ENCODE peak calls at places on chromosomes 2 and 18, in four cellular contexts. O, J, G and N are unnamed samples.

GRCh38 chr2:38771632-38772031 is 6.4 kb upstream of the GEMIN6 start:
- DNase-seq in G (no peak), O (no peak), J (no peak), N (no peak)

GRCh38 chr2:79368116-79368630 is 144.7 kb upstream of the CTNNA2 start:
- DNase-seq in J (no peak), G (no peak), O (no peak), N (no peak)

GRCh38 chr2:14492920-14493503 is 139.5 kb upstream of the LRATD1 start:
- DNase-seq in J (no peak), O (no peak), G (no peak), N (no peak)

GRCh38 chr2:197998702-197999101 is 194.3 kb downstream of the PLCL1 start:
- DNase-seq in G (no peak), O (no peak), J (no peak), N (no peak)

GRCh38 chr2:108938069-108938710 is 50.8 kb downstream of the EDAR start:
- DNase-seq in O (no peak), G (no peak), J (no peak), N (no peak)

GRCh38 chr18:77199707-77200106 is 49.9 kb upstream of the GALR1 start:
- DNase-seq in O (no peak), G (no peak), J (no peak), N (no peak)

GRCh38 chr18:54737986-54738385 is 90.3 kb upstream of the RAB27B start:
- DNase-seq in G (no peak), O (peak; percentile 7), J (no peak), N (no peak)

GRCh38 chr2:159086874-159087273 is 118.4 kb downstream of the TANC1 start:
- DNase-seq in O (no peak), J (no peak), G (no peak), N (no peak)

GRCh38 chr2:163713534-163714311 is 22.1 kb downstream of the FIGN start:
- DNase-seq in O (no peak), G (no peak), J (no peak), N (no peak)

GRCh38 chr2:216014986-216015385 is 1.6 kb upstream of the MREG start:
- DNase-seq in J (no peak), G (no peak), O (no peak), N (no peak)

GRCh38 chr18:44687421-44687820 is 6.7 kb downstream of the SETBP1 start:
- DNase-seq in G (no peak), J (no peak), O (no peak), N (no peak)

GRCh38 chr18:79573921-79574491 is 105.6 kb upstream of the CTDP1 start:
- DNase-seq in G (no peak), O (no peak), J (no peak), N (no peak)

GRCh38 chr2:38499921-38500634 is 102.7 kb downstream of the HNRNPLL start:
- DNase-seq in J (no peak), O (no peak), G (no peak), N (no peak)

GRCh38 chr2:14941151-14941631 is 308.7 kb downstream of the LRATD1 start:
- DNase-seq in G (no peak), O (no peak), J (no peak), N (no peak)

GRCh38 chr18:61766266-61766884 is 126.4 kb downstream of the RNF152 start:
- DNase-seq in O (no peak), J (no peak), G (no peak), N (no peak)

GRCh38 chr2:174752403-174753037 is 11.8 kb downstream of the CHRNA1 start:
- DNase-seq in J (no peak), O (no peak), G (no peak), N (no peak)

GRCh38 chr2:145685323-145686050 is 1165.6 kb upstream of the ZEB2 start:
- DNase-seq in G (no peak), O (no peak), J (no peak), N (no peak)

GRCh38 chr18:38790303-38790702 is 1224.7 kb upstream of the CELF4 start:
- DNase-seq in J (peak; percentile 2), G (no peak), O (no peak), N (peak; percentile 47)

GRCh38 chr2:212520340-212520739 is 18.3 kb downstream of the ERBB4 start:
- DNase-seq in G (no peak), O (no peak), J (peak; percentile 21), N (no peak)

GRCh38 chr18:64259871-64260270 is 111.0 kb upstream of the LINC00305 start:
- DNase-seq in O (no peak), J (no peak), G (no peak), N (no peak)

GRCh38 chr2:181430406-181431199 is 26.6 kb upstream of the ITGA4 start:
- DNase-seq in O (no peak), G (no peak), J (no peak), N (no peak)

GRCh38 chr2:84486436-84487115 is 27.5 kb upstream of the SUCLG1 start:
- DNase-seq in J (peak; percentile 81), O (no peak), G (no peak), N (no peak)

GRCh38 chr2:10493636-10494281 is 45.6 kb upstream of the ODC1 start:
- DNase-seq in G (no peak), O (peak; percentile 93), J (peak; percentile 68), N (no peak)

GRCh38 chr2:179936654-179937053 is 70.4 kb downstream of the CWC22 start:
- DNase-seq in J (peak; percentile 74), G (peak; percentile 22), O (no peak), N (peak; percentile 23)

GRCh38 chr2:60554649-60555065 is 1.2 kb upstream of the BCL11A start:
- DNase-seq in G (peak; percentile 8), O (no peak), J (no peak), N (no peak)

GRCh38 chr2:60556998-60557955 is 3.8 kb upstream of the BCL11A start:
- DNase-seq in J (no peak), O (no peak), G (no peak), N (no peak)

GRCh38 chr2:60555066-60555793 is 1.8 kb upstream of the BCL11A start:
- DNase-seq in G (peak; percentile 50), J (peak; percentile 52), O (peak; percentile 46), N (no peak)

GRCh38 chr2:60555794-60556161 is 2.3 kb upstream of the BCL11A start:
- DNase-seq in O (no peak), G (no peak), J (no peak), N (no peak)

DNA sequence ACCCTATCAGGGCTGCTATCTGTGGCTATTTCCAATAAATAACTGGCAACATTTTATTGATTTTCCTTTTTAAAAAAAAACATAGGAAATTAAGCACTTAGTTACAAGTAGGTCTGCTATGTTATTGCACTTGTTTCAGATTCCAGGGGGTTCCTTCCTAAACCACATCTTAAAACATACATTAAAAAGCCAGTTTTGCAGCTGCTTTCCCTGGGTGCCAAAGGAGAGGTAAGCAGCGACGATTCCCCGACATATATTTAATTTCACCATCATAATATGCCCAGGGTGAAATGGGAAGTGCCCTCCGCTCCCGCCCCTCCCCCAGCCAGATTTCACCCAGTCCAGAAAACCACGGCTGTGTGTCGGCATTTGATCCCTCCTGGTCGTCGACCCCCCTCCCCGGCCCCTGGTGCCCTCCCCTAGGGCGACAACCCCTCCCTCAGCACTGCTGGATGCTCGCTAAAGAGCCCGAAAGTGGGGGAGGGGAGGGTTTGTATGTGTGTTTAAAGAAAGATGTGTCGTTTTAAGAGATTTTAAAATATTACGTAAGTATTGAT is 3.1 kb upstream of the BCL11A start:
- DNase-seq in J (no peak), O (no peak), G (no peak), N (no peak)
- TF ChIP-seq RFX5 in J (no peak), O (no peak), G (no peak), N (no peak)

GRCh38 chr2:118604346-118604745 is 243.1 kb downstream of the EN1 start:
- DNase-seq in O (no peak), G (no peak), J (no peak), N (no peak)
- TF ChIP-seq JUN in O (no peak), G (no peak), J (no peak), N (no peak)

GRCh38 chr2:223626713-223627112 is 24.6 kb upstream of the SCG2 start:
- DNase-seq in J (no peak), G (no peak), O (no peak), N (no peak)
- TF ChIP-seq RFX5 in J (no peak), G (no peak), O (no peak), N (no peak)

DNA sequence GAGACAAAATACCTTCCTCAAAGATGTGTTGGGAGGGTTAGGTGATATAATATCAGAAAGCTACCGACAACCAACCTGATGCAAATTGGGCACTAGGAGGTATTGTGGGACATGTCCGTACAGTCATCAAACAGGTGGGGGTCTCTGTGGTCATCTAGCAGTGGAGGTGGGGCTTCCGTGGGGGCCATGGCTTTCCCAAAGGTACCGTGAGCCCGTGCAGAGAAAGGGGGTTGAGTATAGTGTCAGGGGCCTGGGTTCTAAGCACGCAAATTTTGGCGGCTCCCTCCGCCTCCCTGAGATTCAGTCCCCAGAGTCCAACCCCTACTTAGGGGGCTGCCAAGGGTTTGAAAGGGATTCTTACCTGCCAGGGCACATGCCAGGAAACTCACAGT is 32.6 kb downstream of the HJURP start:
- DNase-seq in O (no peak), G (no peak), J (no peak), N (no peak)
- TF ChIP-seq JUN in O (no peak), G (no peak), J (no peak), N (no peak)

GRCh38 chr2:176555781-176556180 is 286.5 kb downstream of the MTX2 start:
- DNase-seq in G (no peak), O (no peak), J (no peak), N (peak; percentile 60)

GRCh38 chr2:176557821-176558220 is 288.6 kb downstream of the MTX2 start:
- DNase-seq in J (no peak), O (no peak), G (no peak), N (no peak)

GRCh38 chr2:176556383-176556782 is 287.1 kb downstream of the MTX2 start:
- DNase-seq in G (no peak), O (no peak), J (no peak), N (no peak)

GRCh38 chr2:176560296-176560695 is 291.1 kb downstream of the MTX2 start:
- DNase-seq in J (no peak), G (no peak), O (no peak), N (no peak)

DNA sequence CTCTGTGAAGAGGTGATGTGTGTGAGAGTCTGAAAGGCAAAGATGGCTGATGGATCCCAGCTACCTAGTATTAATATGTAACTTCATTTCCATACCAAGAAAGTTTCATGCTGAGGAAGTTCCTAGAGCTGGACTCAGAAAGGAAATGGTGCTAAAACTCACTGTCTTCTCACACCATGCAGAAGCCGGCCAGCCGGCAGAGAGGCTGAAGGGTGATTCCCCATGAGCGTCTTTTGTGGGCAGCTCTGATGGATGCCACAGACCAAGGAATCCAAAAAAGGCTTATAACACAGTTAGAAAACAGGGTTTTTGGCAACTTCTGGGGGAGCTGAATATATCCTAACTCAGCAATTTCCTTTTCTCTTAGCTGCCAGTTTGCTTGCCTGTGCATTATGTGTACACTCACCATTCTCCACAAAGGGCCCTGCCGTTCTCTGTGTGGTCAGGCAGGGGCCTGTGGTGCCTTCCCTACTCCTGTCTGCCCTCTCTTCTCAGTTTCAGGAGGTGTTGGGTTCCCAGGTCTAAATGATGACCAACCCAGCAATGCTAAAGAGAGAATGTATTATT is 289.4 kb downstream of the MTX2 start:
- DNase-seq in G (no peak), J (no peak), O (no peak), N (no peak)
- TF ChIP-seq RFX5 in G (no peak), J (no peak), O (no peak), N (no peak)

DNA sequence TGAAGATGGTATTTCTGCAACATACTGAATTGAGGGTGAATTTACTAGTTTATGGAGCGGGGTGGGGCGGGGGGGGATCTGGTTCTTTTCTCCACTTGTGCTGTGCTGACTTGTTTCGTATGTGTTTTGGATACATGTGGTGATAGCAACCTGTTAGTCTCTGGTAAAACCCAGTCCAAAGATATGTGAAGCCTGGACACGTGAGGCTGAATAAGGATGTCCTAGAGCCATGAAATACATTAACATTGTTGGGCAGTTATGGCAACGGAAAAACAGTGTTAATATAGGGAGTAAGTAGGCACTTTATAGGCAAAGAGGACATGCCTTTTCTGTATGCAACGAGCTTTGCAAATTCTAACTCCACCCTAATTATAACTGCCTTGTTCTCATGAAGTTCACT is 42.0 kb upstream of the NEMP2 start:
- DNase-seq in J (no peak), G (no peak), O (no peak), N (no peak)
- TF ChIP-seq JUN in J (no peak), G (no peak), O (no peak), N (no peak)

GRCh38 chr2:237696471-237696870 is 69.1 kb downstream of the LRRFIP1 start:
- DNase-seq in G (no peak), O (no peak), J (no peak), N (no peak)
- TF ChIP-seq RFX5 in G (no peak), O (no peak), J (no peak), N (no peak)